ENCODE peak calls at places on chromosomes 6 and 20, in nine cellular contexts. M is HL-60; A is right atrium auricular region; V is cardiac muscle cell; R is left ventricle myocardium inferior; U is CD4-positive, CD25-positive, alpha-beta regulatory T cell; D is adrenal gland; I is keratinocyte; S is aorta. F is an unnamed sample. For H3K27me3, the result is how much of the 10 kb centered on the place peaks cover.

GRCh38 chr6:82114748-82115147 is 132.8 kb downstream of the IBTK start:
- DNase-seq in M (no peak), A (no peak), V (no peak), R (no peak), U (no peak), D (no peak), I (no peak), S (no peak), F (no peak)

GRCh38 chr6:71205336-71205956 is 83.2 kb upstream of the OGFRL1 start:
- DNase-seq in M (no peak), A (no peak), V (no peak), R (no peak), U (no peak), D (no peak), I (no peak), S (no peak), F (no peak)

GRCh38 chr6:148800535-148800934 is 53.7 kb downstream of the UST start:
- DNase-seq in M (no peak), A (no peak), V (no peak), R (no peak), U (no peak), D (no peak), I (no peak), S (no peak), F (peak)

GRCh38 chr6:109060585-109060984 is 34.1 kb downstream of the SESN1 start:
- DNase-seq in M (no peak), A (no peak), V (no peak), R (no peak), U (no peak), D (no peak), I (no peak), S (no peak), F (no peak)

GRCh38 chr6:36224918-36225461 is 28.4 kb downstream of the BRPF3 start:
- DNase-seq in M (peak), A (no peak), V (no peak), R (no peak), U (no peak), D (peak), I (no peak), S (no peak), F (no peak)

GRCh38 chr6:35674594-35674993 is 14.1 kb downstream of the FKBP5 start:
- DNase-seq in M (no peak), A (no peak), V (no peak), R (no peak), U (no peak), D (no peak), I (no peak), S (no peak), F (no peak)

GRCh38 chr20:55744896-55745295 is 260.4 kb downstream of the CBLN4 start:
- DNase-seq in M (no peak), A (no peak), V (peak), R (no peak), U (no peak), D (no peak), I (no peak), S (no peak), F (no peak)

GRCh38 chr20:43320536-43320935 is 130.8 kb upstream of the PTPRT start:
- DNase-seq in M (no peak), A (no peak), V (peak), R (no peak), U (no peak), D (no peak), I (no peak), S (no peak), F (no peak)

GRCh38 chr6:87481936-87482335 is 9.2 kb downstream of the SLC35A1 start:
- DNase-seq in M (peak), A (no peak), V (no peak), R (no peak), U (no peak), D (no peak), I (no peak), S (no peak), F (no peak)

GRCh38 chr6:56223995-56224394 is 23.4 kb downstream of the COL21A1 start:
- DNase-seq in M (no peak), A (no peak), V (no peak), R (no peak), U (no peak), D (no peak), I (peak), S (no peak), F (peak)

GRCh38 chr20:8287328-8287727 is 155.3 kb downstream of the PLCB1 start:
- DNase-seq in M (no peak), A (no peak), V (no peak), R (no peak), U (no peak), D (no peak), I (no peak), S (no peak), F (no peak)

GRCh38 chr6:127447780-127448179 is 11.4 kb downstream of the KIAA0408 start:
- DNase-seq in M (no peak), A (no peak), V (no peak), R (no peak), U (no peak), D (no peak), I (no peak), S (no peak), F (no peak)

GRCh38 chr6:13425971-13426931 is 61.1 kb downstream of the GFOD1 start:
- DNase-seq in M (no peak), A (no peak), V (peak), R (no peak), U (no peak), D (no peak), I (no peak), S (peak), F (peak)

GRCh38 chr20:13221673-13222318 is 722 bp downstream of the ISM1 start:
- DNase-seq in M (no peak), A (no peak), V (peak), R (peak), U (peak), D (peak), I (no peak), S (peak), F (peak)

GRCh38 chr20:14986026-14986655 is 648.7 kb upstream of the FLRT3 start:
- DNase-seq in M (no peak), A (no peak), V (no peak), R (no peak), U (no peak), D (no peak), I (no peak), S (no peak), F (no peak)
- H3K4me3 ChIP-seq in M (no peak), A (no peak), V (no peak), R (no peak), U (no peak), D (no peak), I (no peak), S (no peak), F (no peak)

DNA sequence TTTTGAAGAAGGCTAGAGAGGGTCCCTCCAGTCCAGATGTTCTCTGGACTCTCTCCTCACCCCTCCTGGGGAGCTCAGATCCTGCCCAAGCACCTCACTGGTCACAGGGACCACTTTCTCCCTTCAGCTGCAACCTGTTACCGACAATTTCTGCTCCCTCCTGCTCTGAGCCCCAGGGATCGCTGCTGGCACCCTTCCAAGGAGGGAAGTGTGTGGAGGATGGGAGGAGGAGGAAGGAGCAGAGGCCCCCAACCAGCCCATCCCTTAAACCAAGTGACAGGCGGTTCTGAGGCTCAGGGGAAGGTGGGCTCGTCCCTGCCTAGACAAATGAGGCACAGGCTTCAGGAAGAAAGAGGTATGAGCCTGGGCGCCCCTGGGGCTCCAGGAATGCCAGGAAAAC is 13.9 kb downstream of the PMEPA1 start:
- DNase-seq in M (no peak), A (no peak), V (no peak), R (no peak), U (no peak), D (no peak), I (no peak), S (no peak), F (no peak)
- H3K27me3 ChIP-seq in M (under half), A (under half), V (under half), R (under half), U (under half), D (under half), I (under half), S (under half), F (under half)

DNA sequence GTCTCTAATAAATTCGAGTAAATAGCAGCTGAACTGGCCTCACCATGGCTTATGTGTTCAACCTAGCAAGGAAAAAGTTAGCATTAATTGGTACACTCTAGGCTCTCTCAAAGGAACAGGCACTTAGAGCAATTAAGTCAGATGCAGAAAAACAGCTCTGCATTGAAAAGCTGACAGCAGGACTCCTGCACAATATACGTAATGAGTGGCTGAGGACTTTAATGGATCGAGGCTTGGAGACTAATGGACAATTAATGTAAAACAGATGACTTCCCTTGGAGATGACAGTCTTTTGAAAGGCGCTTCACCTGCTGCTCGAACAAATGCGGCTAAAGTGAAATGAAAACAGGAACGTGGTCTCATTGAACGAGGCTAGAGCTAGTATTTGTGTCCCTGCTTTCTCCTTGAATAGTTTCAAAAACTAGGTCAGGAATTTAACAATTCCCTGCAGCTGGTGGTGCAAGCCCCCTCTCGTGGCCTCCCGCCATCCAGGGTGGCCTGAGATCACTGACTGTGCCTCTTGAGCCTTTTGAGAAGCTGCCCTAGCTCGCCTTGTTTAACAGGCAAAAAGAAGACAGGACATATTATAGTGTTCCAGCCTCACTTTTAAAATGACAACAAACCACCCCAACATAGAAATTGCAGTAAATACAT is 137.1 kb downstream of the ELOVL4 start:
- DNase-seq in M (no peak), A (no peak), V (peak), R (no peak), U (no peak), D (no peak), I (no peak), S (no peak), F (no peak)
- H3K4me3 ChIP-seq in M (no peak), A (no peak), V (no peak), R (no peak), U (no peak), D (no peak), I (no peak), S (no peak), F (no peak)

GRCh38 chr20:40766081-40766480 is 77.0 kb upstream of the MAFB start:
- DNase-seq in M (no peak), A (no peak), V (no peak), R (no peak), U (no peak), D (no peak), I (no peak), S (no peak), F (no peak)

GRCh38 chr20:40766790-40767529 is 77.9 kb upstream of the MAFB start:
- DNase-seq in M (no peak), A (peak), V (no peak), R (no peak), U (no peak), D (no peak), I (no peak), S (no peak), F (no peak)

GRCh38 chr20:40767530-40767924 is 78.5 kb upstream of the MAFB start:
- DNase-seq in M (no peak), A (no peak), V (no peak), R (no peak), U (no peak), D (no peak), I (no peak), S (no peak), F (no peak)

GRCh38 chr20:40769677-40770285 is 80.7 kb upstream of the MAFB start:
- DNase-seq in M (no peak), A (no peak), V (no peak), R (no peak), U (no peak), D (no peak), I (no peak), S (no peak), F (no peak)

GRCh38 chr20:40768105-40768504 is 79.1 kb upstream of the MAFB start:
- DNase-seq in M (no peak), A (peak), V (no peak), R (no peak), U (no peak), D (no peak), I (no peak), S (no peak), F (no peak)
- H3K27me3 ChIP-seq in M (under half), A (under half), V (under half), R (under half), U (under half), D (under half), I (under half), S (under half), F (under half)

GRCh38 chr6:90586675-90587638 is at the start of gene MAP3K7:
- DNase-seq in M (peak), A (peak), V (peak), R (peak), U (peak), D (peak), I (peak), S (peak), F (peak)

GRCh38 chr6:90578894-90579549 is 7.8 kb downstream of the MAP3K7 start:
- DNase-seq in M (no peak), A (no peak), V (peak), R (no peak), U (no peak), D (no peak), I (no peak), S (no peak), F (no peak)

GRCh38 chr6:90584636-90585255 is 2.1 kb downstream of the MAP3K7 start:
- DNase-seq in M (no peak), A (no peak), V (no peak), R (no peak), U (peak), D (no peak), I (no peak), S (no peak), F (no peak)

GRCh38 chr6:90583179-90583578 is 3.7 kb downstream of the MAP3K7 start:
- DNase-seq in M (no peak), A (no peak), V (no peak), R (no peak), U (no peak), D (no peak), I (no peak), S (no peak), F (no peak)

GRCh38 chr6:90583783-90584481 is 2.9 kb downstream of the MAP3K7 start:
- DNase-seq in M (no peak), A (no peak), V (no peak), R (no peak), U (no peak), D (no peak), I (no peak), S (no peak), F (no peak)
- H3K4me3 ChIP-seq in M (no peak), A (no peak), V (no peak), R (no peak), U (peak), D (no peak), I (no peak), S (no peak), F (no peak)

GRCh38 chr20:23151885-23152284 is 65.8 kb upstream of the CD93 start:
- DNase-seq in M (no peak), A (peak), V (no peak), R (no peak), U (no peak), D (peak), I (no peak), S (no peak), F (no peak)
- H3K27me3 ChIP-seq in M (under half), A (under half), V (under half), R (under half), U (under half), D (under half), I (under half), S (under half), F (under half)

DNA sequence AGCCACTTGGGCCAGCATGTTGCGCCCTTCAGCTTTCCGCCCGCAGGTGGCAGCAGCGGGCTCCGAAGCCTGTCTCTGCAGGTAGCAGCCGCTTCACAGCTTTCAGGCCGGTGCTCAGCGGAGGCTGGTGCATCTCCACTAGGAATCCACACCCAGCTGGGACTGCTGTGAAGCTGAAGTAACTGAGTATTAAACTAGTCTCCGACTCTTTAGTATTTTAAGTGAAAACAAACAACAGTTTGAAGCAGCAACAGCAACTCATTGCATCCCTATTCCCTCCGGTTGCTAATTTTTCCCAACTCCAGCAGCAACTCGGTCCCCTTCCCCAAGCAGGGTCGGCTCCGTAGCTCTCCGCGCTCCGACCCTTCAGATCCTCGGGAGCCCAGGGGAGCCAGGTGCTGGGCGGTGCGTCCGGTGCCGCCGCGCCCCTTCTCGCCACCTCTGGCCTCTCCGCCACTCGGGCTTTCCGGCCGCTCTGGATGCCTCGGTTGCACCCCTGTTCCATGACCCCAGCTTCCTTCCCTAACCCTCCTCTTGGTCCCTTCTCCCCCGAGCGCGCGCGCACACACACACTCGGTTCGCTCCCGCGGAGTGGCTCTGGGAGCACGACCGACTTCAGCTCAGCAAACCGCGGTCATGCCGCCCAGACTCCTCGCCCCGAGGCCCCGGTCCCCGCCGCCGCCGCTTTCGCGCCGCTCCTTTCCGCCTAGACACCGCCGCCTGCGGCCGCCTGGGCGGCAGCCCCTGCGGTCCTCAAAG is 789 bp upstream of the NKAIN2 start:
- DNase-seq in M (peak), A (peak), V (peak), R (peak), U (peak), D (peak), I (peak), S (peak), F (peak)
- H3K4me3 ChIP-seq in M (no peak), A (peak), V (peak), R (peak), U (no peak), D (no peak), I (peak), S (peak), F (peak)